ENCODE peak calls at places on chromosomes 11 and 22, in eight cellular contexts. C is neural crest cell; M is memory B cell; F is fibroblast of pulmonary artery; L is amygdala; G is coronary artery; K is naive thymus-derived CD8-positive, alpha-beta T cell; H is cardiac muscle cell. E is an unnamed sample.

GRCh38 chr11:65530157-65530496 is 5.2 kb downstream of the SCYL1 start:
- DNase-seq in C (no peak), M (no peak), F (no peak), L (no peak), G (no peak), K (peak), H (no peak), E (no peak)

GRCh38 chr22:23684051-23684450 is 6.8 kb upstream of the RGL4 start:
- DNase-seq in C (no peak), M (no peak), F (no peak), L (no peak), G (no peak), K (no peak), H (no peak), E (no peak)

GRCh38 chr11:88603499-88603898 is 266.0 kb upstream of the CTSC start:
- DNase-seq in C (no peak), M (no peak), F (peak), L (no peak), G (no peak), K (no peak), H (peak), E (no peak)

GRCh38 chr11:66981976-66982578 is 7.0 kb downstream of the C11orf86 start:
- DNase-seq in C (no peak), M (no peak), F (peak), L (no peak), G (peak), K (no peak), H (peak), E (peak)

GRCh38 chr11:119706887-119707286 is 22.1 kb downstream of the NECTIN1 start:
- DNase-seq in C (no peak), M (no peak), F (no peak), L (no peak), G (no peak), K (no peak), H (no peak), E (no peak)

GRCh38 chr11:63802637-63803414 is 10.4 kb upstream of the SPINDOC start:
- DNase-seq in C (no peak), M (no peak), F (peak), L (no peak), G (no peak), K (no peak), H (peak), E (no peak)

GRCh38 chr22:17638182-17638431 is 450 bp upstream of the BCL2L13 start:
- DNase-seq in C (no peak), M (no peak), F (no peak), L (no peak), G (no peak), K (no peak), H (no peak), E (no peak)

GRCh38 chr11:44754876-44755552 is 28.3 kb downstream of the TSPAN18 start:
- DNase-seq in C (no peak), M (no peak), F (no peak), L (no peak), G (peak), K (no peak), H (no peak), E (peak)

GRCh38 chr11:15123849-15124248 is 9.1 kb downstream of the INSC start:
- DNase-seq in C (no peak), M (no peak), F (peak), L (no peak), G (no peak), K (no peak), H (peak), E (no peak)

GRCh38 chr11:68373810-68374501 is 61.6 kb downstream of the LRP5 start:
- DNase-seq in C (peak), M (no peak), F (peak), L (no peak), G (no peak), K (no peak), H (peak), E (peak)

GRCh38 chr11:9756461-9756860 is 92.6 kb downstream of the SWAP70 start:
- DNase-seq in C (no peak), M (no peak), F (no peak), L (no peak), G (no peak), K (no peak), H (no peak), E (no peak)

GRCh38 chr22:36323182-36323854 is 64.4 kb downstream of the MYH9 start:
- DNase-seq in C (no peak), M (no peak), F (peak), L (no peak), G (peak), K (no peak), H (peak), E (no peak)

GRCh38 chr11:69948256-69949141 is 129.3 kb upstream of the FGF3 start:
- DNase-seq in C (no peak), M (no peak), F (no peak), L (no peak), G (no peak), K (no peak), H (no peak), E (peak)

GRCh38 chr11:20488352-20488751 is 100.8 kb downstream of the PRMT3 start:
- DNase-seq in C (no peak), M (no peak), F (no peak), L (no peak), G (no peak), K (no peak), H (no peak), E (no peak)

GRCh38 chr22:30280495-30280894 is 8.8 kb downstream of the CASTOR1 start:
- DNase-seq in C (no peak), M (no peak), F (no peak), L (no peak), G (no peak), K (no peak), H (no peak), E (no peak)

GRCh38 chr11:115613004-115613403 is 108.8 kb upstream of the CADM1 start:
- DNase-seq in C (no peak), M (no peak), F (no peak), L (no peak), G (no peak), K (no peak), H (no peak), E (no peak)

GRCh38 chr11:73453562-73453961 is 77.4 kb downstream of the RELT start:
- DNase-seq in C (no peak), M (no peak), F (peak), L (no peak), G (no peak), K (no peak), H (peak), E (no peak)

GRCh38 chr11:103935219-103935618 is 101.2 kb upstream of the DDI1 start:
- DNase-seq in C (no peak), M (no peak), F (no peak), L (no peak), G (no peak), K (no peak), H (no peak), E (no peak)

E was measured in right lobe of liver.